ENCODE peak calls at places on chromosomes 13 and 19, in nine cellular contexts. U is AG09309, I is osteocyte, K is left lung, E is fibroblast of pulmonary artery, B is cardiac muscle cell, Q is GM13976, N is ascending aorta, S is bronchial epithelial cell. P is an unnamed sample.

GRCh38 chr13:36323951-36324566 is 22.1 kb downstream of the SPART start:
- DNase-seq in U (peak), I (no peak), K (no peak), E (peak), B (peak), Q (no peak), N (no peak), S (no peak), P (no peak)

GRCh38 chr19:20359933-20360720 is 193.1 kb downstream of the ZNF486 start:
- DNase-seq in U (no peak), I (no peak), K (no peak), E (no peak), B (no peak), Q (no peak), N (no peak), S (peak), P (no peak)

GRCh38 chr19:45496349-45496953 is 396 bp downstream of the RTN2 start:
- DNase-seq in U (no peak), I (no peak), K (peak), E (no peak), B (peak), Q (peak), N (no peak), S (no peak), P (no peak)

GRCh38 chr19:16589917-16590316 is 17.7 kb upstream of the SLC35E1 start:
- DNase-seq in U (no peak), I (no peak), K (peak), E (no peak), B (no peak), Q (no peak), N (no peak), S (no peak), P (no peak)

GRCh38 chr13:103547914-103548313 is 481.7 kb upstream of the SLC10A2 start:
- DNase-seq in U (no peak), I (no peak), K (no peak), E (no peak), B (no peak), Q (no peak), N (no peak), S (peak), P (no peak)

GRCh38 chr13:114222461-114222968 is 12.2 kb upstream of the CDC16 start:
- DNase-seq in U (no peak), I (no peak), K (no peak), E (peak), B (peak), Q (no peak), N (no peak), S (peak), P (no peak)

GRCh38 chr19:49019242-49019932 is 2.5 kb upstream of the LHB start:
- DNase-seq in U (no peak), I (no peak), K (peak), E (no peak), B (peak), Q (peak), N (peak), S (no peak), P (no peak)

GRCh38 chr19:19539738-19540703 is 2.0 kb downstream of the CILP2 start:
- DNase-seq in U (no peak), I (no peak), K (peak), E (peak), B (peak), Q (peak), N (no peak), S (peak), P (no peak)

GRCh38 chr13:64276232-64276631 is 2860.6 kb upstream of the PCDH20 start:
- DNase-seq in U (no peak), I (no peak), K (no peak), E (no peak), B (no peak), Q (no peak), N (no peak), S (no peak), P (no peak)

GRCh38 chr19:58346961-58347929 is 6.0 kb downstream of the A1BG start:
- DNase-seq in U (no peak), I (peak), K (peak), E (peak), B (peak), Q (peak), N (peak), S (no peak), P (peak)

GRCh38 chr19:11142528-11143171 is 12.9 kb downstream of the SPC24 start:
- DNase-seq in U (peak), I (peak), K (peak), E (peak), B (peak), Q (no peak), N (peak), S (peak), P (peak)

GRCh38 chr13:33454844-33455256 is 169.3 kb upstream of the STARD13 start:
- DNase-seq in U (peak), I (no peak), K (no peak), E (peak), B (peak), Q (no peak), N (no peak), S (no peak), P (no peak)

GRCh38 chr13:40271931-40272775 is 394.3 kb downstream of the FOXO1 start:
- DNase-seq in U (peak), I (no peak), K (no peak), E (peak), B (peak), Q (no peak), N (peak), S (peak), P (peak)

GRCh38 chr19:35345671-35346111 is 2.0 kb upstream of the FFAR1 start:
- DNase-seq in U (no peak), I (peak), K (no peak), E (no peak), B (no peak), Q (peak), N (peak), S (no peak), P (peak)

GRCh38 chr13:98755116-98755515 is 2.6 kb upstream of the SLC15A1 start:
- DNase-seq in U (no peak), I (no peak), K (no peak), E (no peak), B (no peak), Q (no peak), N (no peak), S (no peak), P (no peak)

GRCh38 chr13:71303144-71303543 is 563.9 kb downstream of the DACH1 start:
- DNase-seq in U (no peak), I (no peak), K (no peak), E (peak), B (peak), Q (no peak), N (no peak), S (peak), P (no peak)

GRCh38 chr13:37995052-37995451 is 125.5 kb upstream of the TRPC4 start:
- DNase-seq in U (no peak), I (no peak), K (no peak), E (peak), B (peak), Q (no peak), N (no peak), S (no peak), P (no peak)

GRCh38 chr13:41654800-41655199 is 197.4 kb downstream of the RGCC start:
- DNase-seq in U (no peak), I (no peak), K (no peak), E (no peak), B (no peak), Q (no peak), N (no peak), S (no peak), P (no peak)

GRCh38 chr13:33172400-33172799 is 113.2 kb downstream of the STARD13 start:
- DNase-seq in U (no peak), I (no peak), K (no peak), E (peak), B (no peak), Q (no peak), N (no peak), S (peak), P (no peak)

DNA sequence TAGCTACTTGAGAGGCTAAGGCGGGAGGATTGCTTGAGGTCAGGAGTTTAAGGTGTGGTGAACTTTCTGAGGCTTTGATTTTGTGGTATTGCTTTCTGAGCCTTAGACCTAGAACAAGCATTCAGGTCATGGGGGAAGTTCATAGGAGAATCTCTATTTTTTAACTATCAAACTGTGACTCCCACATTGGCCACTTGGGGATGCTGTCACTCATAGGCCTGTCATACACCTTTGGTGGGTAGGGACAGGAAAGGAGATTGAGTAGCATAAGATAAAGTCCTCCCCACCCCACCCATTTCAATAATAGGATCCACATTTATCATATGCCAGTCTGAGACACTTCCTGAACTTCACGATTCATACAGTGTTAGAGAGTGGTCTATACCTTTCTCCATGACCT is 41.9 kb upstream of the PSG2 start:
- DNase-seq in U (no peak), I (no peak), K (no peak), E (no peak), B (no peak), Q (no peak), N (no peak), S (no peak), P (no peak)
- TF ChIP-seq CTCF in U (peak), I (no peak), K (no peak), E (no peak), B (no peak), Q (no peak), N (no peak), S (peak), P (no peak)

GRCh38 chr19:8338835-8339234 is 4.2 kb downstream of the KANK3 start:
- DNase-seq in U (no peak), I (no peak), K (no peak), E (no peak), B (no peak), Q (no peak), N (no peak), S (no peak), P (no peak)

GRCh38 chr19:8337728-8338127 is 5.3 kb downstream of the KANK3 start:
- DNase-seq in U (no peak), I (no peak), K (no peak), E (no peak), B (no peak), Q (no peak), N (no peak), S (no peak), P (no peak)

GRCh38 chr19:8342316-8342683 is 762 bp downstream of the KANK3 start:
- DNase-seq in U (no peak), I (no peak), K (no peak), E (no peak), B (no peak), Q (no peak), N (no peak), S (no peak), P (no peak)

GRCh38 chr19:8342684-8343482 is at the start of gene KANK3:
- DNase-seq in U (peak), I (peak), K (peak), E (peak), B (peak), Q (peak), N (peak), S (peak), P (peak)

GRCh38 chr19:8340341-8341096 is 2.5 kb downstream of the KANK3 start:
- DNase-seq in U (no peak), I (no peak), K (no peak), E (peak), B (peak), Q (peak), N (no peak), S (no peak), P (no peak)
- TF ChIP-seq CTCF in U (no peak), I (no peak), K (no peak), E (peak), B (peak), Q (no peak), N (no peak), S (no peak), P (no peak)

DNA sequence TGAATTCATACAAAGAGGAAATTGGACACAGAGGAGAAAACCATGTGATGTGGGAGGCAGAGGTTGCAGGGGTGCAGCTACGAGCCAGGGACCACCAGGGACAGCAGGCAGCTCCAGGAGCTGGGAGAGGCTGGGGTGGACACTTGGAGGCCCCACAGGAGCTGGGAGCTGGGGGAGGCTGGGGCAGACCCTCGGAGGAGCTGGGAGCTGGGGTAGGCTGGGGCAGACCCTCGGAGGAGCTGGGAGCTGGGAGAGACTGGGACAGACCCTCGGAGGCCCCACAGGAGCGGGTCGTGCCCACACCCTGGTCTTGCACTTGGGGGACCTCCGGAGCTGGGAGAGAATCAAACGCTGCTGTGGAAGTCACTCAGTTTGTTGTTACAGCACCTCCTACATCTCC is 141.7 kb downstream of the SOX1 start:
- DNase-seq in U (no peak), I (no peak), K (no peak), E (no peak), B (no peak), Q (no peak), N (no peak), S (no peak), P (no peak)
- TF ChIP-seq CTCF in U (no peak), I (no peak), K (no peak), E (no peak), B (no peak), Q (no peak), N (no peak), S (no peak), P (no peak)

GRCh38 chr19:38291855-38292254 is 12.2 kb upstream of the C19orf33 start:
- DNase-seq in U (no peak), I (no peak), K (peak), E (no peak), B (no peak), Q (no peak), N (no peak), S (no peak), P (no peak)
- TF ChIP-seq CTCF in U (no peak), I (no peak), K (no peak), E (no peak), B (no peak), Q (no peak), N (no peak), S (no peak), P (no peak)

DNA sequence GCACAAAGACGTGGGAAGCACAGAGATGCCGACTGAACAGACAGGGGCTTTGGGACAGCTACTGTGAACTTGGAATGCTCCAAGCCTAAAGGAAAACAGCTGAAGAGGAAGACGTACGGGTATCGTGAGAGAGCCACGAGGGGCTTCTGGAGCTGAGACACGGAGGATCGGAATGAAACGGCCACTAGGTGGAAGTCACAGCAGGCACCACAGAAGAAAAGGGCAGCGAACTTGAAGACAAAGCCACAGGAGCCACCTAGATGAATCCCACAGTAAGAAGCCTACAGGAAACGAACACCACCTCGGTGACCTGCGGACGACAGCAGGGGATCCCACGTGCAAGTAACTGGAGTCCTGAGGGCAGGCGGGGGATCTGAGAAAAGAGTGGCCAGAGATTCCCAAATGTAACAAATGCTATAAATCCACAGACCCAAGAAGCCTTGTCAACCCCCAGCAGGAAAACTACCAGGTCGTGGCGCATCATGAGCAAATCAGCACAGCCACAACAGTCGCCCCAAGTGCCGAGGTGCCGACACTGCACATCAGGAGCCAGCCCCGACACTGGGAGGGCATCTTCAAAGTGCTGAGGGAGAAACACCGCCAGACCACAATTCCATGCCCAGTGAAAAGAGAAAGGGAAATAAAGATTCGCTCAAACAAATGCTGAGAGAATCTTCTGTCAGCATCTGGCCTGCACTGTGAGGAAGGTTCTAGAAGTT is 39.3 kb upstream of the ISYNA1 start:
- DNase-seq in U (no peak), I (no peak), K (no peak), E (no peak), B (no peak), Q (no peak), N (no peak), S (no peak), P (no peak)
- TF ChIP-seq CTCF in U (no peak), I (peak), K (no peak), E (no peak), B (no peak), Q (no peak), N (peak), S (no peak), P (no peak)